ENCODE peak calls at places on chromosomes 7 and 10, in six cellular contexts. P is fibroblast of mammary gland, L is 8988T, R is GOT3, F is astrocyte, D is HFFc6. G is an unnamed sample.

GRCh38 chr10:21203473-21204107 is 306.5 kb upstream of the NEBL start:
- DNase-seq in R (no peak), D (no peak), P (peak), L (no peak), F (no peak), G (no peak)

GRCh38 chr10:12479924-12480323 is 130.6 kb downstream of the CAMK1D start:
- DNase-seq in P (no peak), F (no peak), L (no peak), D (no peak), R (no peak), G (no peak)

GRCh38 chr10:12921163-12921562 is 80.3 kb downstream of the CCDC3 start:
- DNase-seq in D (no peak), R (no peak), F (no peak), P (no peak), L (no peak), G (no peak)

GRCh38 chr7:26534649-26535482 is 243.2 kb downstream of the SNX10 start:
- DNase-seq in F (no peak), L (no peak), D (no peak), P (no peak), R (no peak), G (no peak)

GRCh38 chr10:76319666-76320065 is 888.2 kb downstream of the LRMDA start:
- DNase-seq in D (no peak), L (no peak), R (no peak), P (no peak), F (peak), G (no peak)

GRCh38 chr7:2412587-2413201 is 9.3 kb downstream of the CHST12 start:
- DNase-seq in D (no peak), P (no peak), R (no peak), F (no peak), L (no peak), G (no peak)

GRCh38 chr10:116470071-116470470 is 42.4 kb downstream of the PNLIPRP3 start:
- DNase-seq in P (no peak), R (no peak), F (no peak), L (no peak), D (no peak), G (no peak)

GRCh38 chr10:132487241-132488135 is 50.1 kb upstream of the INPP5A start:
- DNase-seq in D (no peak), P (no peak), L (no peak), F (no peak), R (no peak), G (no peak)

GRCh38 chr7:95066736-95067530 is 159.5 kb downstream of the PPP1R9A start:
- DNase-seq in R (no peak), D (no peak), P (peak), F (peak), L (no peak), G (no peak)

GRCh38 chr10:44982114-44982460 is 3.5 kb upstream of the DEPP1 start:
- DNase-seq in F (peak), P (peak), R (no peak), L (no peak), D (no peak), G (peak)

GRCh38 chr10:80468002-80468401 is 13.9 kb downstream of the TSPAN14 start:
- DNase-seq in R (no peak), D (no peak), P (no peak), F (no peak), L (no peak), G (no peak)

GRCh38 chr7:137820156-137820555 is 26.6 kb downstream of the DGKI start:
- DNase-seq in R (no peak), L (no peak), F (peak), P (no peak), D (no peak), G (no peak)

GRCh38 chr10:7659560-7659959 is 7.2 kb downstream of the ITIH5 start:
- DNase-seq in P (no peak), R (no peak), F (peak), L (no peak), D (no peak), G (no peak)

GRCh38 chr10:94225589-94225988 is 137.2 kb downstream of the NOC3L start:
- DNase-seq in P (peak), R (no peak), F (no peak), D (peak), L (no peak), G (no peak)

GRCh38 chr7:131431289-131431688 is 103.6 kb downstream of the MKLN1 start:
- DNase-seq in D (no peak), P (peak), R (no peak), F (peak), L (no peak), G (no peak)

GRCh38 chr10:103493362-103493871 is at the start of gene NEURL1:
- DNase-seq in P (no peak), F (no peak), L (no peak), R (no peak), D (no peak), G (no peak)

GRCh38 chr10:32956365-32957197 is 1.4 kb downstream of the ITGB1 start:
- DNase-seq in F (no peak), D (no peak), R (no peak), L (no peak), P (no peak), G (no peak)

GRCh38 chr7:92753614-92754013 is 82.8 kb downstream of the CDK6 start:
- DNase-seq in F (peak), R (no peak), P (no peak), D (no peak), L (no peak), G (no peak)

GRCh38 chr7:4416436-4417092 is 265.5 kb upstream of the FOXK1 start:
- DNase-seq in L (no peak), F (peak), R (no peak), P (no peak), D (no peak), G (no peak)

GRCh38 chr10:71660313-71660712 is 59.3 kb downstream of the C10orf105 start:
- DNase-seq in L (no peak), D (no peak), R (no peak), F (no peak), P (no peak), G (no peak)

GRCh38 chr10:116728526-116729096 is 13.8 kb downstream of the HSPA12A start:
- DNase-seq in R (no peak), P (no peak), D (peak), L (no peak), F (peak), G (peak)

GRCh38 chr7:75739796-75740672 is 1.3 kb upstream of the HIP1 start:
- DNase-seq in R (no peak), D (no peak), P (peak), L (no peak), F (peak), G (no peak)

GRCh38 chr7:40799-41750 is 151.3 kb upstream of the FAM20C start:
- DNase-seq in F (no peak), R (no peak), P (no peak), L (no peak), D (no peak), G (no peak)

GRCh38 chr10:61981460-61981859 is 80.0 kb downstream of the ARID5B start:
- DNase-seq in L (no peak), D (no peak), F (no peak), P (no peak), R (no peak), G (no peak)

GRCh38 chr10:78925800-78926319 is 142.9 kb upstream of the ZMIZ1 start:
- DNase-seq in R (no peak), P (peak), D (peak), L (no peak), F (peak), G (peak)

GRCh38 chr7:153006911-153007310 is 247.4 kb downstream of the ACTR3B start:
- DNase-seq in P (no peak), L (no peak), D (no peak), R (no peak), F (no peak), G (no peak)

G was measured in T1000.